ENCODE peak calls at places on chromosomes 11 and 22, in nine cellular contexts. V, O, I, D, U, Q, N, T and Z are unnamed samples.

GRCh38 chr11:31967404-31967950 is 123.4 kb upstream of the RCN1 start:
- DNase-seq in V (no peak), O (no peak), I (no peak), D (no peak), U (no peak), Q (no peak), N (no peak), T (no peak), Z (no peak)

GRCh38 chr22:19767427-19768380 is 7.1 kb downstream of the TBX1 start:
- DNase-seq in V (no peak), O (no peak), I (peak; percentile 73), D (no peak), U (no peak), Q (peak; percentile 49), N (no peak), T (no peak), Z (no peak)

GRCh38 chr22:16563555-16564520 is 28.8 kb downstream of the CCT8L2 start:
- DNase-seq in V (no peak), O (no peak), I (peak; percentile 75), D (no peak), U (peak; percentile 42), Q (no peak), N (no peak), T (no peak), Z (no peak)

GRCh38 chr11:117510646-117511045 is 183.0 kb downstream of the CEP164 start:
- DNase-seq in V (no peak), O (peak; percentile 65), I (no peak), D (no peak), U (no peak), Q (no peak), N (no peak), T (no peak), Z (no peak)

GRCh38 chr11:40202569-40202968 is 1256.9 kb downstream of the LRRC4C start:
- DNase-seq in V (no peak), O (no peak), I (no peak), D (no peak), U (no peak), Q (no peak), N (no peak), T (no peak), Z (no peak)

GRCh38 chr11:57490456-57491248 is 24.9 kb downstream of the SLC43A1 start:
- DNase-seq in V (peak; percentile 28), O (no peak), I (peak; percentile 17), D (no peak), U (no peak), Q (no peak), N (peak; percentile 24), T (no peak), Z (no peak)

GRCh38 chr11:127644366-127644765 is 643.8 kb upstream of the KIRREL3 start:
- DNase-seq in V (no peak), O (no peak), I (no peak), D (no peak), U (no peak), Q (no peak), N (no peak), T (no peak), Z (no peak)

GRCh38 chr11:123195182-123196059 is at the start of gene CLMP:
- DNase-seq in V (peak; percentile 70), O (peak; percentile 77), I (peak; percentile 54), D (no peak), U (no peak), Q (peak; percentile 69), N (peak; percentile 86), T (no peak), Z (peak; percentile 28)

GRCh38 chr11:18012314-18012905 is 437 bp downstream of the SERGEF start:
- DNase-seq in V (peak; percentile 14), O (peak; percentile 8), I (no peak), D (no peak), U (peak; percentile 50), Q (peak; percentile 18), N (peak; percentile 14), T (no peak), Z (no peak)

GRCh38 chr11:118219696-118220095 is 5.1 kb downstream of the JAML start:
- DNase-seq in V (no peak), O (no peak), I (no peak), D (no peak), U (no peak), Q (no peak), N (no peak), T (no peak), Z (no peak)

GRCh38 chr22:22487869-22488597 is 20.5 kb downstream of the ZNF280B start:
- DNase-seq in V (no peak), O (no peak), I (no peak), D (no peak), U (no peak), Q (no peak), N (no peak), T (no peak), Z (no peak)

GRCh38 chr22:47329727-47330653 is 567.5 kb downstream of the TBC1D22A start:
- DNase-seq in V (no peak), O (no peak), I (no peak), D (no peak), U (no peak), Q (no peak), N (no peak), T (no peak), Z (no peak)

GRCh38 chr11:6523253-6523652 is 26.2 kb downstream of the DNHD1 start:
- DNase-seq in V (peak; percentile 39), O (no peak), I (no peak), D (no peak), U (no peak), Q (no peak), N (peak; percentile 10), T (no peak), Z (no peak)

GRCh38 chr11:3189193-3189843 is 24.2 kb upstream of the OSBPL5 start:
- DNase-seq in V (no peak), O (no peak), I (no peak), D (no peak), U (no peak), Q (no peak), N (peak; percentile 14), T (no peak), Z (no peak)

DNA sequence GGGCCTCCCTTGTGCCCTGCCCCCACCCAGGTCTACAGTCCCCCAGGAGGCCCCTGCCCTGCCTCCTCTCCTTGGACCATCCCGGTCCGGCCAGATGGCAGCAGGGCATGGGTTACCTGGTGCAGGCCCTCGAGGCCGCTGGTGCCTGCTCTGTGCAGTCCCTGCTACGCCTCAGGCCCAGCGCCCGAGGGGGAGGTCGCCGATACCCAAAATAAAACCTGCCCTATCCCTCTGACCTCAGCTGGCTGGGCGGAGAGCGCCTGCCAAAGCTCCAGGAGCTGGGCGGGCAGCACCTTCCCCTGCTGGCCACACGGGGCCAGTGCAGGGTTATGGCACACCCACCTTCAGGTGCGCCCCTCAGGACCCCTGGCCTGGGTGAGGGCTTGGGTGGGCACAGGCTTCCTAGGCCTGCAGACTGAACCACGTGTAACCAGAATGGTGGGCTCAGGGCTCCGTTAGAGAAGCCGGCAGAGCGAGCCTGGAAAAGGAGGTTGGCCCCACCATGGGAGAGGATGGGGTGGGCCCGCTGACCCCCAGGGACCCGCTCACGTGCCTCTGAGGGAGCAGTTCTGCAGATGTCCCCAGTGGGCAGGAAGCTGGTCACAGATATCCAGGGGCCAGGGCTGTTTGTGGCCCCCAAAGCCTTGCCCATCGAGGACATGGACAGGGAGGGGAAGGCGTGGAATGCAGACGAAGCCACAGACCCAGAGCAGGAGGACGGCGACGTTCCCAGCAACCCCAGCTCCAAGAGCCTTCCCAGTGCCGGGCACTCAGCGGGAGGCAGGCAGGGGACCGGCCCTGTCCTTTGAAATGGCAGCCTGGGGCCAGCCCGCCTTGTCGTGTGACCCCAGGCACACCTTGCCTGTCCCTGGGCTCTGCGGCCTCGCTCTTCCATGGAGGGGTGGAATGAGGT is 1.7 kb upstream of the TNNT3 start:
- DNase-seq in V (no peak), O (no peak), I (peak; percentile 72), D (no peak), U (no peak), Q (peak; percentile 59), N (no peak), T (no peak), Z (no peak)
- TF ChIP-seq CTCF in V (peak; percentile 27), O (peak; percentile 20), I (peak; percentile 61), D (peak; percentile 61), U (peak; percentile 39), Q (peak; percentile 79), N (peak; percentile 32), T (peak; percentile 38), Z (peak; percentile 75)

DNA sequence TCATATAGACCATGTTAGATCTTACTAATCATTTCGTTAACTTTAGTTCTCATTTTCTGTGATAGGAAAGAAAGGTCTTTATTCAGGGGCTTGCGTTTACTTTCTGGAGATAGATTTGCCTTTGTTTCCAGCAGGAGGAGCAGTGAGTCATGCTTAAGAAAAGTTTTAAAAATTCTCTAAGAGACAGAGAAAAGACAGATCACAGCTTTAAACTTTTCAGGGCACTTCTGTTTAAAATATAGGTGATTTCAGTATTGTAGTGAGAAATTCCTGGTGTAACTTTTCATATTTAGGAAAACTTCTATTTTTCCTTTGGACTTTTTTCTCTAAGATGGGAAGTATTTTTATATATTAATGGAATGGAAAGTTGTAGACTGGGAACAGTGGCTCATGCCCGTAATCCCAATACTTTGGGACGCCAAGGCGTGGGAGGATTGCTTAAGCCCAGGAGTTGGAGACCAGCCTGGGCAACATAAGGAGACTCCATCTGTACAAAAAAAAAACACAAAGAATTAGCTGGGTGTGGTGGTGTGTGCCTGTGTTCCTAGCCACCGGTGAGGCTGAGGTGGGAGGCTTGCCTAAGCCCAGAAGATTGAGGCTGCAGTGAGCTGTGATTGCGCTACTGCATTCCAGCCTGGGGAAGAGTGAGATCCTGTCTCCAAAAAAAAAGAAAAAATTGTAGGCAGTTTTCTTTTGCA is 60.3 kb downstream of the ATXN10 start:
- DNase-seq in V (peak; percentile 52), O (peak; percentile 13), I (no peak), D (no peak), U (no peak), Q (peak; percentile 16), N (peak; percentile 51), T (no peak), Z (no peak)
- TF ChIP-seq CTCF in V (peak; percentile 63), O (peak; percentile 54), I (no peak), D (peak; percentile 70), U (peak; percentile 22), Q (no peak), N (peak; percentile 53), T (peak; percentile 53), Z (no peak)

DNA sequence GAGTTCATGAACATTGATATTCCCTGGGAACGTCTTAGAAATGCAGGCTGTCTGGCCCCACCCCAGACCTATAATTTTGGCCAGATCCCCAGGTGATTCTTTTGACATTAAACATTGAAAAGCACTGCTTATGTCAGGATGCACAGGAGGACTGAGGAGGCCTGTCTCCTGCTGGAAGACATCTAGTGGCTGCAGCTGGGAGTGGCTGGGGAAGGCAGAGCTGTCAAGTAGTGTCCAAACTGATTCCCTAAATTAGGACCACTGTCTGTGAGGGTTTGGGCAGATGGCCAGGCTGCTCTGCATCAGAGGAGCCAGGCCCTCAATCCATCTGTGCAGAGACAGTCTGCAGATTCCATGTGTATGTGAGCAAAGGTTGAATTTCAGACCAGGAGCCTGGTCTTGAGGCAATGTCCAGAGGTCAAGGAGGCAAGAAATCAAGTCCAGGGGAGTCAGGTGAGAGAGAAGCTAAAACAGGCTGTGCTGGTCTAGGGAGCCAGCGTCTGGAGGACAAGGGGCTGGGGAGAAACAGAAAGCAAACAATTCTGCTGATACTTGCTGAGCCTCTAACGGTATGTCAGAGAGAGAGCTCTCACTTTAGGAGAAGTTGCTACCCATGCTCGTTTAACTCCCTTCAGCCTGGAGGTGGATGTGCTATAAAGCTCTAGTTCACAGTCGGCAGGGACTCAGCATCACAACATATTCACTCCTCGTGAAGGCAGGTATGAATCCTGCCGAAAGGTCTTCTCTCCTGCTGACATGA is 15.3 kb upstream of the SYTL2 start:
- DNase-seq in V (peak; percentile 30), O (peak; percentile 24), I (peak; percentile 22), D (no peak), U (no peak), Q (peak; percentile 19), N (peak; percentile 35), T (no peak), Z (peak; percentile 39)
- TF ChIP-seq CTCF in V (peak; percentile 53), O (peak; percentile 45), I (no peak), D (peak; percentile 63), U (peak; percentile 37), Q (peak; percentile 51), N (peak; percentile 52), T (peak; percentile 81), Z (peak; percentile 35)

GRCh38 chr11:62974848-62975522 is 9.8 kb downstream of the SLC22A6 start:
- DNase-seq in V (peak; percentile 3), O (peak; percentile 89), I (peak; percentile 89), D (no peak), U (no peak), Q (no peak), N (peak; percentile 46), T (no peak), Z (peak; percentile 43)
- TF ChIP-seq CTCF in V (peak; percentile 33), O (peak; percentile 83), I (peak; percentile 61), D (peak; percentile 66), U (peak; percentile 47), Q (peak; percentile 44), N (peak; percentile 55), T (peak; percentile 21), Z (no peak)